ENCODE peak calls at places on chromosomes 5 and 9, in four cellular contexts. Y, I, V and N are unnamed samples.

GRCh38 chr5:141250576-141250975 is 5.4 kb downstream of the PCDHB15 start:
- DNase-seq in Y (no peak), I (no peak), V (no peak), N (no peak)

GRCh38 chr9:133351908-133352634 is 4.1 kb downstream of the RPL7A start:
- DNase-seq in Y (no peak), I (peak; percentile 42), V (no peak), N (no peak)

GRCh38 chr9:97528529-97529230 is 27.2 kb downstream of the TMOD1 start:
- DNase-seq in Y (no peak), I (no peak), V (no peak), N (no peak)

GRCh38 chr5:142828797-142829535 is 58.8 kb downstream of the ARHGAP26 start:
- DNase-seq in Y (no peak), I (no peak), V (no peak), N (no peak)

GRCh38 chr5:123719004-123719403 is 207.0 kb downstream of the CSNK1G3 start:
- DNase-seq in Y (no peak), I (no peak), V (no peak), N (no peak)

GRCh38 chr5:178357127-178357526 is 124.5 kb upstream of the PHYKPL start:
- DNase-seq in Y (no peak), I (peak; percentile 85), V (no peak), N (peak; percentile 41)

GRCh38 chr5:53582225-53582624 is 21.8 kb downstream of the NDUFS4 start:
- DNase-seq in Y (no peak), I (no peak), V (no peak), N (no peak)

GRCh38 chr5:138953370-138954256 is 78.5 kb upstream of the LRRTM2 start:
- DNase-seq in Y (peak; percentile 43), I (no peak), V (peak; percentile 87), N (no peak)

GRCh38 chr5:73918791-73919221 is 292.8 kb downstream of the ARHGEF28 start:
- DNase-seq in Y (no peak), I (no peak), V (no peak), N (no peak)

GRCh38 chr9:134028575-134029247 is 3.4 kb downstream of the BRD3OS start:
- DNase-seq in Y (no peak), I (no peak), V (no peak), N (peak; percentile 54)

GRCh38 chr5:130836729-130837660 is 328.1 kb downstream of the HINT1 start:
- DNase-seq in Y (peak; percentile 10), I (no peak), V (no peak), N (no peak)

GRCh38 chr5:61000887-61001286 is 55.9 kb downstream of the NDUFAF2 start:
- DNase-seq in Y (no peak), I (no peak), V (no peak), N (no peak)

GRCh38 chr5:94620257-94620656 is 1.8 kb downstream of the SLF1 start:
- DNase-seq in Y (no peak), I (no peak), V (no peak), N (no peak)

GRCh38 chr5:142852361-142852760 is 82.2 kb downstream of the ARHGAP26 start:
- DNase-seq in Y (no peak), I (no peak), V (no peak), N (no peak)

GRCh38 chr5:158727771-158728311 is 371.9 kb downstream of the EBF1 start:
- DNase-seq in Y (no peak), I (no peak), V (peak; percentile 37), N (no peak)

GRCh38 chr9:129306318-129306973 is 128.4 kb upstream of the IER5L start:
- DNase-seq in Y (no peak), I (no peak), V (no peak), N (peak; percentile 36)

GRCh38 chr5:58849995-58850667 is 267.3 kb downstream of the RAB3C start:
- DNase-seq in Y (peak; percentile 53), I (peak; percentile 5), V (no peak), N (no peak)

GRCh38 chr9:127252405-127253093 is 12.0 kb upstream of the GARNL3 start:
- DNase-seq in Y (peak; percentile 27), I (no peak), V (no peak), N (no peak)

GRCh38 chr5:64344501-64344900 is 161.3 kb upstream of the RGS7BP start:
- DNase-seq in Y (no peak), I (no peak), V (no peak), N (no peak)

GRCh38 chr9:127972316-127972871 is 8.4 kb downstream of the EEIG1 start:
- DNase-seq in Y (no peak), I (no peak), V (no peak), N (no peak)

GRCh38 chr5:150670275-150670960 is 9.4 kb downstream of the MYOZ3 start:
- DNase-seq in Y (no peak), I (no peak), V (no peak), N (no peak)

GRCh38 chr5:180491496-180491895 is 2.7 kb upstream of the CNOT6 start:
- DNase-seq in Y (no peak), I (no peak), V (no peak), N (peak; percentile 41)
- TF ChIP-seq CTCF in Y (no peak), I (no peak), V (no peak), N (no peak)

GRCh38 chr5:14893351-14893750 is 21.8 kb upstream of the ANKH start:
- DNase-seq in Y (no peak), I (no peak), V (no peak), N (no peak)

GRCh38 chr5:14900661-14901461 is 29.3 kb upstream of the ANKH start:
- DNase-seq in Y (no peak), I (no peak), V (peak; percentile 41), N (no peak)

GRCh38 chr5:14894748-14895147 is 23.2 kb upstream of the ANKH start:
- DNase-seq in Y (no peak), I (no peak), V (no peak), N (no peak)

GRCh38 chr5:14896091-14896490 is 24.5 kb upstream of the ANKH start:
- DNase-seq in Y (no peak), I (no peak), V (no peak), N (no peak)

DNA sequence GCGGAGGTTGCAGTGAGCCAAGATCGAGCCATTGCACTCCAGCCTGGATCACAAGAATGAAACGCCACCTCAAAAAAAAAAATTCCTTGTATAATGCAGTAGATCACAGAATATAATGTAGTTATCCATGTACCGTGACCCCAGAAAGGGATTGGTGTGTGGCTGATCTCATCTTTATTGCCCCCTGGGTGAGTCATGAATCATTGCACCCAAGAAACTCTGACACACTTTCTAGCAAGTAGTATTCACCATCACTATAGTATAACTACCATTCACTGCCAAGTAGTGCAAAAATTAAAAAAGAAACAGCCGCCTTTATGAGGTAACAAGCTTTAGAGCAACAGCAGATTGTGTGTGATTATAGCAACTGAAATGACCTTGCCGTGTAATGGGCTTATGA is 23.7 kb upstream of the ANKH start:
- DNase-seq in Y (no peak), I (no peak), V (no peak), N (no peak)
- TF ChIP-seq CTCF in Y (no peak), I (no peak), V (no peak), N (peak; percentile 7)

DNA sequence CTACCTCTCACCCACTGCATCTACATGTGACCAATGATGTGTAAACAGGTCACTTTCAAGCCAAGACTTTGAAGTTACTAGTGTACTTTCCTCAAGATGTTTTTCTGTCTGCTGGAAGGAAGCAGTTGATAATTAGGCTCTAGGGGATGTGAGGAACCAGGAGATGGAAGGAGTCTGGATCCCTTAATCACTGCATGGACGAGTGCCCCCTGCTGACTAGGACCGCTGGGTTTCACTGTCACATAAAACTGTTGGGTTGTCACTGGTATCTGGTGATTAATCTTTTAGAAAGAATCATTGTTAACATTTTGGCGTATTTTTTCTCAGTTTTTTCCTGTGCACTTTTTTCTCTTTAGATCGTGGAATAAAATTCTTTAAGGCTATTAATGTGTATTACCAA is 79.5 kb downstream of the SREK1 start:
- DNase-seq in Y (no peak), I (no peak), V (no peak), N (no peak)
- TF ChIP-seq CTCF in Y (no peak), I (peak; percentile 40), V (no peak), N (peak; percentile 58)

DNA sequence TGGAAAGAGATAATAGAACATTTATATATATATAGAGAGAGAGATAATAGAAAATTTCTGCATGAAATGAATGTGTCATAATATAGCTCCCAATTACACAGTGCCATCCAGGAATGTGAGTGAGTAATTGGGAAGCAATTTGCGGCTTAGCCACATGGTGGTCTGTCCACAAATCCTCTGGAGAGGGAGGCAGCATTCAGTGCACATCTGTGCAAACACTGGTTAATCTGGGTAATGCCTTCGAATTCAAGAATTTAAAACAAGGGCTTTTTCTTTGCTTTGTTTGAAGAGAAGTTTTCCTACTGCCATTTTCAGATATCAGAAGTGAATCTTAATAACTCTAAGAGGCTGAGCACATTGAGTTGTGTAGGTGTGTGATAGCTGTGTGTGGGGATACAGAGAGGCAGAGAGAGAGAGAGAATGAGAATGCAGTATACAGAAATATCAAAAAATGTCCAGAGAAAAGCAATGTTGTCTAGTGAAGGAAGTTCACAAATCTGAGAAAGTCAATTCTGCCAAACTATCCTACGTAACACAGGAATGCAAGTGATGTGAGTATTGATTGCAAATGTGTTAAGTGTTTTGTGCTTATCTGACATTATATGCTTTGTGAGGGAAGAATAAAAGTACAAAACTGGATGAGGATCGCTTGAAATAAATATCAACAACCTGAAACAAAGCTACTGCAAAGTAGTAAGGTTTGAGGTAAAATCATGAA is 134.6 kb downstream of the EDIL3 start:
- DNase-seq in Y (peak; percentile 46), I (no peak), V (no peak), N (no peak)
- TF ChIP-seq CTCF in Y (no peak), I (no peak), V (no peak), N (peak; percentile 42)

DNA sequence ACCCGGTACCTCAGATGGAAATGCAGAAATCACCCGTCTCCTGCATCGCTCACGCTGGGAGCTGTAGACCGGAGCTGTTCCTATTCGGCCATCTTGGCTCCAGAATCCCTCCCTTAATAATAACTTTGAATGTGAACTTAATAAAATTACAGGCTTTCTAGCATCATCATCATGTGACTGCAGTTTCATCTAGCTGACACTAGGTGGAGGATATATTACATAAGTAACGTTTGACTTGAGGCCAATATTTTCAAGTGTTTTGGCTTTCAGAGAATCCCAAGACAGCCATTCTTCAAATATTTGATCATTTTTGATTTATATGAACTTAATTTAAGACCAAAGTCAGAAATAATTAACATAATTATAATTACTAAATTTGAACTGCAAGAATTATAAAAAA is 474.9 kb upstream of the CDH10 start:
- DNase-seq in Y (peak; percentile 39), I (no peak), V (no peak), N (no peak)
- TF ChIP-seq CTCF in Y (peak; percentile 28), I (peak; percentile 67), V (no peak), N (peak; percentile 66)

GRCh38 chr5:162593881-162594280 is 526.3 kb downstream of the GABRG2 start:
- DNase-seq in Y (no peak), I (no peak), V (no peak), N (no peak)
- TF ChIP-seq CTCF in Y (peak; percentile 28), I (peak; percentile 57), V (no peak), N (peak; percentile 49)

GRCh38 chr9:36865731-36866635 is 168.1 kb downstream of the PAX5 start:
- DNase-seq in Y (no peak), I (no peak), V (no peak), N (no peak)
- TF ChIP-seq CTCF in Y (no peak), I (no peak), V (no peak), N (no peak)